ENCODE peak calls at places on chromosomes 1 and 21, in eight cellular contexts. C, O, Y, E, L, K, V and B are unnamed samples.

GRCh38 chr1:96464991-96465875 is 256.4 kb upstream of the PTBP2 start:
- DNase-seq in C (no peak), O (no peak), Y (no peak), E (no peak), L (no peak), K (no peak), V (no peak), B (no peak)

GRCh38 chr1:36109041-36109679 is 15.9 kb downstream of the COL8A2 start:
- DNase-seq in C (no peak), O (peak), Y (peak), E (no peak), L (peak), K (no peak), V (no peak), B (no peak)

GRCh38 chr1:118973536-118974160 is 14.5 kb downstream of the TBX15 start:
- DNase-seq in C (no peak), O (no peak), Y (no peak), E (no peak), L (no peak), K (no peak), V (no peak), B (no peak)

GRCh38 chr1:2474104-2474787 is 1.8 kb upstream of the PLCH2 start:
- DNase-seq in C (no peak), O (no peak), Y (no peak), E (no peak), L (no peak), K (no peak), V (no peak), B (no peak)

GRCh38 chr1:31753623-31754349 is 10.4 kb downstream of the ADGRB2 start:
- DNase-seq in C (no peak), O (no peak), Y (peak), E (no peak), L (no peak), K (peak), V (peak), B (peak)

GRCh38 chr1:224380003-224380402 is 23.3 kb downstream of the CNIH4 start:
- DNase-seq in C (no peak), O (no peak), Y (no peak), E (peak), L (no peak), K (no peak), V (no peak), B (no peak)

GRCh38 chr1:84613026-84613425 is 38.8 kb upstream of the CTBS start:
- DNase-seq in C (no peak), O (no peak), Y (no peak), E (no peak), L (no peak), K (no peak), V (no peak), B (no peak)

GRCh38 chr1:95655321-95656020 is 421.5 kb downstream of the RWDD3 start:
- DNase-seq in C (no peak), O (no peak), Y (no peak), E (no peak), L (no peak), K (no peak), V (no peak), B (no peak)

GRCh38 chr1:116284819-116285390 is 88.1 kb upstream of the ATP1A1 start:
- DNase-seq in C (peak), O (no peak), Y (no peak), E (no peak), L (no peak), K (no peak), V (peak), B (no peak)

GRCh38 chr1:218377143-218377660 is 32.1 kb downstream of the TGFB2 start:
- DNase-seq in C (no peak), O (peak), Y (peak), E (no peak), L (peak), K (no peak), V (no peak), B (no peak)

GRCh38 chr1:11691928-11692711 is 610 bp downstream of the DRAXIN start:
- DNase-seq in C (no peak), O (no peak), Y (no peak), E (no peak), L (no peak), K (no peak), V (no peak), B (no peak)

GRCh38 chr21:39430457-39430856 is 15.1 kb downstream of the LCA5L start:
- DNase-seq in C (no peak), O (no peak), Y (peak), E (no peak), L (no peak), K (no peak), V (no peak), B (no peak)